ENCODE peak calls at places on chromosomes 7 and 10, in seven cellular contexts. One of them, this sample, is unnamed.

GRCh38 chr10:87635498-87636312 is 24.0 kb upstream of the PAPSS2 start:
- DNase-seq in stimulated activated CD4-positive, alpha-beta T cell treated with anti-CD3 and anti-CD28 coated beads, TNF-alpha, amount 100 ng/mL, for 4 hours: no peak
- DNase-seq in SJSA1: peak; percentile 80
- DNase-seq in dorsolateral prefrontal cortex: no peak
- DNase-seq in AG09319: no peak
- DNase-seq in activated naive CD4-positive, alpha-beta T cell: no peak
- DNase-seq in T1000: peak; percentile 39
- DNase-seq in this sample: no peak

GRCh38 chr10:34967411-34967880 is 122.7 kb downstream of the CUL2 start:
- DNase-seq in stimulated activated CD4-positive, alpha-beta T cell treated with anti-CD3 and anti-CD28 coated beads, TNF-alpha, amount 100 ng/mL, for 4 hours: no peak
- DNase-seq in SJSA1: no peak
- DNase-seq in dorsolateral prefrontal cortex: peak; percentile 35
- DNase-seq in AG09319: peak; percentile 43
- DNase-seq in activated naive CD4-positive, alpha-beta T cell: no peak
- DNase-seq in T1000: no peak
- DNase-seq in this sample: peak; percentile 34

GRCh38 chr7:38306914-38307313 is 33.5 kb upstream of the TARP start:
- DNase-seq in stimulated activated CD4-positive, alpha-beta T cell treated with anti-CD3 and anti-CD28 coated beads, TNF-alpha, amount 100 ng/mL, for 4 hours: no peak
- DNase-seq in SJSA1: no peak
- DNase-seq in dorsolateral prefrontal cortex: no peak
- DNase-seq in AG09319: no peak
- DNase-seq in activated naive CD4-positive, alpha-beta T cell: no peak
- DNase-seq in T1000: no peak
- DNase-seq in this sample: no peak

GRCh38 chr7:21355406-21355874 is 72.4 kb upstream of the SP4 start:
- DNase-seq in stimulated activated CD4-positive, alpha-beta T cell treated with anti-CD3 and anti-CD28 coated beads, TNF-alpha, amount 100 ng/mL, for 4 hours: peak; percentile 12
- DNase-seq in SJSA1: no peak
- DNase-seq in dorsolateral prefrontal cortex: no peak
- DNase-seq in AG09319: no peak
- DNase-seq in activated naive CD4-positive, alpha-beta T cell: no peak
- DNase-seq in T1000: no peak
- DNase-seq in this sample: no peak

GRCh38 chr10:29011511-29011910 is 277.4 kb upstream of the LYZL1 start:
- DNase-seq in stimulated activated CD4-positive, alpha-beta T cell treated with anti-CD3 and anti-CD28 coated beads, TNF-alpha, amount 100 ng/mL, for 4 hours: no peak
- DNase-seq in SJSA1: no peak
- DNase-seq in dorsolateral prefrontal cortex: no peak
- DNase-seq in AG09319: no peak
- DNase-seq in activated naive CD4-positive, alpha-beta T cell: no peak
- DNase-seq in T1000: no peak
- DNase-seq in this sample: no peak

GRCh38 chr10:87503892-87504291 is 801 bp upstream of the MINPP1 start:
- DNase-seq in stimulated activated CD4-positive, alpha-beta T cell treated with anti-CD3 and anti-CD28 coated beads, TNF-alpha, amount 100 ng/mL, for 4 hours: no peak
- DNase-seq in SJSA1: no peak
- DNase-seq in dorsolateral prefrontal cortex: no peak
- DNase-seq in AG09319: no peak
- DNase-seq in activated naive CD4-positive, alpha-beta T cell: no peak
- DNase-seq in T1000: no peak
- DNase-seq in this sample: no peak

GRCh38 chr7:13981070-13981469 is 8.4 kb downstream of the ETV1 start:
- DNase-seq in stimulated activated CD4-positive, alpha-beta T cell treated with anti-CD3 and anti-CD28 coated beads, TNF-alpha, amount 100 ng/mL, for 4 hours: no peak
- DNase-seq in SJSA1: peak; percentile 80
- DNase-seq in dorsolateral prefrontal cortex: no peak
- DNase-seq in AG09319: peak; percentile 95
- DNase-seq in activated naive CD4-positive, alpha-beta T cell: no peak
- DNase-seq in T1000: peak; percentile 60
- DNase-seq in this sample: peak; percentile 23

GRCh38 chr7:18320971-18321567 is 174.5 kb upstream of the HDAC9 start:
- DNase-seq in stimulated activated CD4-positive, alpha-beta T cell treated with anti-CD3 and anti-CD28 coated beads, TNF-alpha, amount 100 ng/mL, for 4 hours: no peak
- DNase-seq in SJSA1: peak; percentile 58
- DNase-seq in dorsolateral prefrontal cortex: no peak
- DNase-seq in AG09319: peak; percentile 5
- DNase-seq in activated naive CD4-positive, alpha-beta T cell: no peak
- DNase-seq in T1000: no peak
- DNase-seq in this sample: no peak

GRCh38 chr7:55365103-55365679 is at the start of gene LANCL2:
- DNase-seq in stimulated activated CD4-positive, alpha-beta T cell treated with anti-CD3 and anti-CD28 coated beads, TNF-alpha, amount 100 ng/mL, for 4 hours: no peak
- DNase-seq in SJSA1: no peak
- DNase-seq in dorsolateral prefrontal cortex: no peak
- DNase-seq in AG09319: no peak
- DNase-seq in activated naive CD4-positive, alpha-beta T cell: peak; percentile 54
- DNase-seq in T1000: no peak
- DNase-seq in this sample: peak; percentile 41

GRCh38 chr7:158073845-158074840 is 513.5 kb downstream of the PTPRN2 start:
- DNase-seq in stimulated activated CD4-positive, alpha-beta T cell treated with anti-CD3 and anti-CD28 coated beads, TNF-alpha, amount 100 ng/mL, for 4 hours: no peak
- DNase-seq in SJSA1: no peak
- DNase-seq in dorsolateral prefrontal cortex: no peak
- DNase-seq in AG09319: no peak
- DNase-seq in activated naive CD4-positive, alpha-beta T cell: no peak
- DNase-seq in T1000: no peak
- DNase-seq in this sample: no peak

GRCh38 chr10:34768261-34768971 is 46.7 kb downstream of the PARD3 start:
- DNase-seq in stimulated activated CD4-positive, alpha-beta T cell treated with anti-CD3 and anti-CD28 coated beads, TNF-alpha, amount 100 ng/mL, for 4 hours: no peak
- DNase-seq in SJSA1: no peak
- DNase-seq in dorsolateral prefrontal cortex: no peak
- DNase-seq in AG09319: peak; percentile 40
- DNase-seq in activated naive CD4-positive, alpha-beta T cell: no peak
- DNase-seq in T1000: no peak
- DNase-seq in this sample: peak; percentile 36

GRCh38 chr10:78925800-78926319 is 142.9 kb upstream of the ZMIZ1 start:
- DNase-seq in stimulated activated CD4-positive, alpha-beta T cell treated with anti-CD3 and anti-CD28 coated beads, TNF-alpha, amount 100 ng/mL, for 4 hours: no peak
- DNase-seq in SJSA1: no peak
- DNase-seq in dorsolateral prefrontal cortex: no peak
- DNase-seq in AG09319: peak; percentile 75
- DNase-seq in activated naive CD4-positive, alpha-beta T cell: no peak
- DNase-seq in T1000: peak; percentile 57
- DNase-seq in this sample: no peak

GRCh38 chr10:14146501-14146900 is 184.2 kb downstream of the FRMD4A start:
- DNase-seq in stimulated activated CD4-positive, alpha-beta T cell treated with anti-CD3 and anti-CD28 coated beads, TNF-alpha, amount 100 ng/mL, for 4 hours: no peak
- DNase-seq in SJSA1: no peak
- DNase-seq in dorsolateral prefrontal cortex: no peak
- DNase-seq in AG09319: no peak
- DNase-seq in activated naive CD4-positive, alpha-beta T cell: no peak
- DNase-seq in T1000: no peak
- DNase-seq in this sample: no peak

GRCh38 chr7:95472521-95473160 is 13.1 kb upstream of the ASB4 start:
- DNase-seq in stimulated activated CD4-positive, alpha-beta T cell treated with anti-CD3 and anti-CD28 coated beads, TNF-alpha, amount 100 ng/mL, for 4 hours: no peak
- DNase-seq in SJSA1: no peak
- DNase-seq in dorsolateral prefrontal cortex: no peak
- DNase-seq in AG09319: peak; percentile 10
- DNase-seq in activated naive CD4-positive, alpha-beta T cell: no peak
- DNase-seq in T1000: no peak
- DNase-seq in this sample: no peak

GRCh38 chr7:54678763-54679396 is 80.1 kb downstream of the SEC61G start:
- DNase-seq in stimulated activated CD4-positive, alpha-beta T cell treated with anti-CD3 and anti-CD28 coated beads, TNF-alpha, amount 100 ng/mL, for 4 hours: no peak
- DNase-seq in SJSA1: no peak
- DNase-seq in dorsolateral prefrontal cortex: no peak
- DNase-seq in AG09319: no peak
- DNase-seq in activated naive CD4-positive, alpha-beta T cell: no peak
- DNase-seq in T1000: no peak
- DNase-seq in this sample: no peak

GRCh38 chr10:79266543-79267312 is 80.5 kb upstream of the PPIF start:
- DNase-seq in stimulated activated CD4-positive, alpha-beta T cell treated with anti-CD3 and anti-CD28 coated beads, TNF-alpha, amount 100 ng/mL, for 4 hours: no peak
- DNase-seq in SJSA1: peak; percentile 84
- DNase-seq in dorsolateral prefrontal cortex: no peak
- DNase-seq in AG09319: peak; percentile 56
- DNase-seq in activated naive CD4-positive, alpha-beta T cell: no peak
- DNase-seq in T1000: peak; percentile 90
- DNase-seq in this sample: peak; percentile 53

GRCh38 chr7:148262721-148263229 is 327.8 kb upstream of the C7orf33 start:
- DNase-seq in stimulated activated CD4-positive, alpha-beta T cell treated with anti-CD3 and anti-CD28 coated beads, TNF-alpha, amount 100 ng/mL, for 4 hours: peak; percentile 35
- DNase-seq in SJSA1: peak; percentile 32
- DNase-seq in dorsolateral prefrontal cortex: peak; percentile 79
- DNase-seq in AG09319: no peak
- DNase-seq in activated naive CD4-positive, alpha-beta T cell: peak; percentile 50
- DNase-seq in T1000: peak; percentile 13
- DNase-seq in this sample: peak; percentile 52

GRCh38 chr10:110615057-110615630 is 29.0 kb upstream of the RBM20 start:
- DNase-seq in stimulated activated CD4-positive, alpha-beta T cell treated with anti-CD3 and anti-CD28 coated beads, TNF-alpha, amount 100 ng/mL, for 4 hours: no peak
- DNase-seq in SJSA1: peak; percentile 50
- DNase-seq in dorsolateral prefrontal cortex: no peak
- DNase-seq in AG09319: peak; percentile 7
- DNase-seq in activated naive CD4-positive, alpha-beta T cell: no peak
- DNase-seq in T1000: no peak
- DNase-seq in this sample: no peak

GRCh38 chr10:16929067-16929466 is 111.8 kb upstream of the RSU1 start:
- DNase-seq in stimulated activated CD4-positive, alpha-beta T cell treated with anti-CD3 and anti-CD28 coated beads, TNF-alpha, amount 100 ng/mL, for 4 hours: no peak
- DNase-seq in SJSA1: no peak
- DNase-seq in dorsolateral prefrontal cortex: no peak
- DNase-seq in AG09319: no peak
- DNase-seq in activated naive CD4-positive, alpha-beta T cell: no peak
- DNase-seq in T1000: no peak
- DNase-seq in this sample: no peak

GRCh38 chr10:119539359-119539651 is 3.2 kb downstream of the RGS10 start:
- DNase-seq in stimulated activated CD4-positive, alpha-beta T cell treated with anti-CD3 and anti-CD28 coated beads, TNF-alpha, amount 100 ng/mL, for 4 hours: no peak
- DNase-seq in SJSA1: no peak
- DNase-seq in dorsolateral prefrontal cortex: no peak
- DNase-seq in AG09319: no peak
- DNase-seq in activated naive CD4-positive, alpha-beta T cell: no peak
- DNase-seq in T1000: no peak
- DNase-seq in this sample: no peak

GRCh38 chr10:87775766-87776165 is 42.3 kb downstream of the ATAD1 start:
- DNase-seq in stimulated activated CD4-positive, alpha-beta T cell treated with anti-CD3 and anti-CD28 coated beads, TNF-alpha, amount 100 ng/mL, for 4 hours: no peak
- DNase-seq in SJSA1: peak; percentile 38
- DNase-seq in dorsolateral prefrontal cortex: no peak
- DNase-seq in AG09319: no peak
- DNase-seq in activated naive CD4-positive, alpha-beta T cell: no peak
- DNase-seq in T1000: no peak
- DNase-seq in this sample: no peak

GRCh38 chr7:23373151-23374004 is 74.2 kb downstream of the MALSU1 start:
- DNase-seq in stimulated activated CD4-positive, alpha-beta T cell treated with anti-CD3 and anti-CD28 coated beads, TNF-alpha, amount 100 ng/mL, for 4 hours: peak; percentile 17
- DNase-seq in SJSA1: no peak
- DNase-seq in dorsolateral prefrontal cortex: no peak
- DNase-seq in AG09319: no peak
- DNase-seq in activated naive CD4-positive, alpha-beta T cell: no peak
- DNase-seq in T1000: no peak
- DNase-seq in this sample: no peak

GRCh38 chr10:122541541-122542002 is 19.0 kb upstream of the DMBT1 start:
- DNase-seq in stimulated activated CD4-positive, alpha-beta T cell treated with anti-CD3 and anti-CD28 coated beads, TNF-alpha, amount 100 ng/mL, for 4 hours: no peak
- DNase-seq in SJSA1: no peak
- DNase-seq in dorsolateral prefrontal cortex: no peak
- DNase-seq in AG09319: no peak
- DNase-seq in activated naive CD4-positive, alpha-beta T cell: no peak
- DNase-seq in T1000: no peak
- DNase-seq in this sample: no peak

GRCh38 chr10:129530486-129531065 is 63.5 kb downstream of the MGMT start:
- DNase-seq in stimulated activated CD4-positive, alpha-beta T cell treated with anti-CD3 and anti-CD28 coated beads, TNF-alpha, amount 100 ng/mL, for 4 hours: no peak
- DNase-seq in SJSA1: no peak
- DNase-seq in dorsolateral prefrontal cortex: no peak
- DNase-seq in AG09319: no peak
- DNase-seq in activated naive CD4-positive, alpha-beta T cell: no peak
- DNase-seq in T1000: no peak
- DNase-seq in this sample: no peak